ENCODE peak calls at places on chromosomes 3 and 15, in ten cellular contexts. One of them, this sample, is unnamed.
A peak's percentile ranks its signal among the peaks of the same experiment; 100 is the strongest.

GRCh38 chr15:51869074-51869425 is 39.6 kb downstream of the TMOD3 start:
- DNase-seq in AG04449: peak; percentile 63
- DNase-seq in lower lobe of right lung: no peak
- DNase-seq in right cardiac atrium: no peak
- DNase-seq in NCI-H1105: no peak
- DNase-seq in AG04450: peak; percentile 70
- DNase-seq in stimulated activated naive B cell treated with anti-CD40 and anti-IgM and Interleukin-4, amounts not matched to agents 10 μg/mL and 1 μg/mL and 100 μg/mL, for 72 hours: no peak
- DNase-seq in GM23338: no peak
- DNase-seq in stimulated activated CD8-positive, alpha-beta memory T cell treated with anti-CD3 and anti-CD28 coated beads, Interleukin-4, amount 100 ng/mL, for 1 hour: no peak
- DNase-seq in stromal cell of bone marrow: peak; percentile 40
- DNase-seq in this sample: no peak

GRCh38 chr3:33278106-33278672 is 947 bp downstream of the FBXL2 start:
- DNase-seq in AG04449: no peak
- DNase-seq in AG04450: no peak
- DNase-seq in lower lobe of right lung: no peak
- DNase-seq in stromal cell of bone marrow: peak; percentile 5
- DNase-seq in stimulated activated naive B cell treated with anti-CD40 and anti-IgM and Interleukin-4, amounts not matched to agents 10 μg/mL and 1 μg/mL and 100 μg/mL, for 72 hours: no peak
- DNase-seq in right cardiac atrium: no peak
- DNase-seq in stimulated activated CD8-positive, alpha-beta memory T cell treated with anti-CD3 and anti-CD28 coated beads, Interleukin-4, amount 100 ng/mL, for 1 hour: no peak
- DNase-seq in GM23338: peak; percentile 21
- DNase-seq in NCI-H1105: peak; percentile 19
- DNase-seq in this sample: no peak

GRCh38 chr15:86691091-86691490 is 611.4 kb downstream of the AGBL1 start:
- DNase-seq in NCI-H1105: no peak
- DNase-seq in stimulated activated naive B cell treated with anti-CD40 and anti-IgM and Interleukin-4, amounts not matched to agents 10 μg/mL and 1 μg/mL and 100 μg/mL, for 72 hours: no peak
- DNase-seq in right cardiac atrium: no peak
- DNase-seq in stromal cell of bone marrow: no peak
- DNase-seq in stimulated activated CD8-positive, alpha-beta memory T cell treated with anti-CD3 and anti-CD28 coated beads, Interleukin-4, amount 100 ng/mL, for 1 hour: no peak
- DNase-seq in lower lobe of right lung: no peak
- DNase-seq in GM23338: peak; percentile 60
- DNase-seq in AG04450: no peak
- DNase-seq in AG04449: no peak
- DNase-seq in this sample: no peak

GRCh38 chr3:141699907-141700306 is 38.2 kb upstream of the RNF7 start:
- DNase-seq in right cardiac atrium: no peak
- DNase-seq in lower lobe of right lung: no peak
- DNase-seq in stimulated activated CD8-positive, alpha-beta memory T cell treated with anti-CD3 and anti-CD28 coated beads, Interleukin-4, amount 100 ng/mL, for 1 hour: no peak
- DNase-seq in AG04449: no peak
- DNase-seq in GM23338: no peak
- DNase-seq in NCI-H1105: no peak
- DNase-seq in stimulated activated naive B cell treated with anti-CD40 and anti-IgM and Interleukin-4, amounts not matched to agents 10 μg/mL and 1 μg/mL and 100 μg/mL, for 72 hours: no peak
- DNase-seq in AG04450: no peak
- DNase-seq in stromal cell of bone marrow: no peak
- DNase-seq in this sample: no peak

GRCh38 chr3:126081618-126082333 is 2.1 kb downstream of the SLC41A3 start:
- DNase-seq in AG04449: no peak
- DNase-seq in stimulated activated naive B cell treated with anti-CD40 and anti-IgM and Interleukin-4, amounts not matched to agents 10 μg/mL and 1 μg/mL and 100 μg/mL, for 72 hours: no peak
- DNase-seq in right cardiac atrium: no peak
- DNase-seq in stromal cell of bone marrow: no peak
- DNase-seq in NCI-H1105: no peak
- DNase-seq in lower lobe of right lung: no peak
- DNase-seq in GM23338: peak; percentile 33
- DNase-seq in AG04450: no peak
- DNase-seq in stimulated activated CD8-positive, alpha-beta memory T cell treated with anti-CD3 and anti-CD28 coated beads, Interleukin-4, amount 100 ng/mL, for 1 hour: no peak
- DNase-seq in this sample: no peak

GRCh38 chr3:129598484-129598883 is 8.0 kb downstream of the PLXND1 start:
- DNase-seq in stimulated activated naive B cell treated with anti-CD40 and anti-IgM and Interleukin-4, amounts not matched to agents 10 μg/mL and 1 μg/mL and 100 μg/mL, for 72 hours: no peak
- DNase-seq in AG04450: no peak
- DNase-seq in lower lobe of right lung: no peak
- DNase-seq in NCI-H1105: no peak
- DNase-seq in AG04449: no peak
- DNase-seq in GM23338: no peak
- DNase-seq in stromal cell of bone marrow: no peak
- DNase-seq in stimulated activated CD8-positive, alpha-beta memory T cell treated with anti-CD3 and anti-CD28 coated beads, Interleukin-4, amount 100 ng/mL, for 1 hour: no peak
- DNase-seq in right cardiac atrium: no peak
- DNase-seq in this sample: no peak

GRCh38 chr3:64355473-64355872 is 130.2 kb upstream of the PRICKLE2 start:
- DNase-seq in NCI-H1105: no peak
- DNase-seq in right cardiac atrium: peak; percentile 22
- DNase-seq in stromal cell of bone marrow: no peak
- DNase-seq in stimulated activated CD8-positive, alpha-beta memory T cell treated with anti-CD3 and anti-CD28 coated beads, Interleukin-4, amount 100 ng/mL, for 1 hour: no peak
- DNase-seq in lower lobe of right lung: no peak
- DNase-seq in stimulated activated naive B cell treated with anti-CD40 and anti-IgM and Interleukin-4, amounts not matched to agents 10 μg/mL and 1 μg/mL and 100 μg/mL, for 72 hours: no peak
- DNase-seq in AG04450: no peak
- DNase-seq in AG04449: no peak
- DNase-seq in GM23338: no peak
- DNase-seq in this sample: peak; percentile 34

GRCh38 chr3:42267878-42268277 is 1.9 kb upstream of the CCK start:
- DNase-seq in NCI-H1105: no peak
- DNase-seq in AG04450: no peak
- DNase-seq in GM23338: no peak
- DNase-seq in stimulated activated naive B cell treated with anti-CD40 and anti-IgM and Interleukin-4, amounts not matched to agents 10 μg/mL and 1 μg/mL and 100 μg/mL, for 72 hours: no peak
- DNase-seq in right cardiac atrium: no peak
- DNase-seq in stromal cell of bone marrow: no peak
- DNase-seq in AG04449: no peak
- DNase-seq in stimulated activated CD8-positive, alpha-beta memory T cell treated with anti-CD3 and anti-CD28 coated beads, Interleukin-4, amount 100 ng/mL, for 1 hour: no peak
- DNase-seq in lower lobe of right lung: no peak
- DNase-seq in this sample: no peak

GRCh38 chr3:35946121-35946856 is 307.0 kb downstream of the ARPP21 start:
- DNase-seq in GM23338: peak; percentile 66
- DNase-seq in lower lobe of right lung: no peak
- DNase-seq in stimulated activated naive B cell treated with anti-CD40 and anti-IgM and Interleukin-4, amounts not matched to agents 10 μg/mL and 1 μg/mL and 100 μg/mL, for 72 hours: no peak
- DNase-seq in NCI-H1105: no peak
- DNase-seq in stimulated activated CD8-positive, alpha-beta memory T cell treated with anti-CD3 and anti-CD28 coated beads, Interleukin-4, amount 100 ng/mL, for 1 hour: no peak
- DNase-seq in right cardiac atrium: no peak
- DNase-seq in AG04449: no peak
- DNase-seq in AG04450: no peak
- DNase-seq in stromal cell of bone marrow: no peak
- DNase-seq in this sample: no peak

GRCh38 chr3:10205461-10206165 is 40.9 kb downstream of the IRAK2 start:
- DNase-seq in NCI-H1105: no peak
- DNase-seq in right cardiac atrium: peak; percentile 53
- DNase-seq in stromal cell of bone marrow: peak; percentile 95
- DNase-seq in stimulated activated CD8-positive, alpha-beta memory T cell treated with anti-CD3 and anti-CD28 coated beads, Interleukin-4, amount 100 ng/mL, for 1 hour: no peak
- DNase-seq in stimulated activated naive B cell treated with anti-CD40 and anti-IgM and Interleukin-4, amounts not matched to agents 10 μg/mL and 1 μg/mL and 100 μg/mL, for 72 hours: no peak
- DNase-seq in AG04449: no peak
- DNase-seq in AG04450: no peak
- DNase-seq in GM23338: no peak
- DNase-seq in lower lobe of right lung: no peak
- DNase-seq in this sample: no peak

GRCh38 chr3:159685801-159686200 is 302.8 kb upstream of the IL12A start:
- DNase-seq in stromal cell of bone marrow: no peak
- DNase-seq in AG04449: no peak
- DNase-seq in stimulated activated CD8-positive, alpha-beta memory T cell treated with anti-CD3 and anti-CD28 coated beads, Interleukin-4, amount 100 ng/mL, for 1 hour: no peak
- DNase-seq in stimulated activated naive B cell treated with anti-CD40 and anti-IgM and Interleukin-4, amounts not matched to agents 10 μg/mL and 1 μg/mL and 100 μg/mL, for 72 hours: no peak
- DNase-seq in AG04450: no peak
- DNase-seq in lower lobe of right lung: no peak
- DNase-seq in right cardiac atrium: no peak
- DNase-seq in GM23338: no peak
- DNase-seq in NCI-H1105: no peak
- DNase-seq in this sample: no peak

GRCh38 chr15:94168250-94168649 is 63.1 kb upstream of the MCTP2 start:
- DNase-seq in AG04449: no peak
- DNase-seq in lower lobe of right lung: no peak
- DNase-seq in GM23338: peak; percentile 70
- DNase-seq in AG04450: no peak
- DNase-seq in right cardiac atrium: no peak
- DNase-seq in stimulated activated CD8-positive, alpha-beta memory T cell treated with anti-CD3 and anti-CD28 coated beads, Interleukin-4, amount 100 ng/mL, for 1 hour: no peak
- DNase-seq in NCI-H1105: no peak
- DNase-seq in stimulated activated naive B cell treated with anti-CD40 and anti-IgM and Interleukin-4, amounts not matched to agents 10 μg/mL and 1 μg/mL and 100 μg/mL, for 72 hours: no peak
- DNase-seq in stromal cell of bone marrow: no peak
- DNase-seq in this sample: no peak

GRCh38 chr3:40088527-40089170 is 220.9 kb upstream of the EIF1B start:
- DNase-seq in stromal cell of bone marrow: no peak
- DNase-seq in right cardiac atrium: no peak
- DNase-seq in lower lobe of right lung: no peak
- DNase-seq in stimulated activated CD8-positive, alpha-beta memory T cell treated with anti-CD3 and anti-CD28 coated beads, Interleukin-4, amount 100 ng/mL, for 1 hour: no peak
- DNase-seq in stimulated activated naive B cell treated with anti-CD40 and anti-IgM and Interleukin-4, amounts not matched to agents 10 μg/mL and 1 μg/mL and 100 μg/mL, for 72 hours: no peak
- DNase-seq in AG04449: no peak
- DNase-seq in AG04450: no peak
- DNase-seq in NCI-H1105: no peak
- DNase-seq in GM23338: peak; percentile 11
- DNase-seq in this sample: no peak

GRCh38 chr3:73448761-73449290 is 175.9 kb downstream of the PDZRN3 start:
- DNase-seq in right cardiac atrium: no peak
- DNase-seq in lower lobe of right lung: no peak
- DNase-seq in AG04449: no peak
- DNase-seq in GM23338: no peak
- DNase-seq in stromal cell of bone marrow: no peak
- DNase-seq in NCI-H1105: no peak
- DNase-seq in stimulated activated CD8-positive, alpha-beta memory T cell treated with anti-CD3 and anti-CD28 coated beads, Interleukin-4, amount 100 ng/mL, for 1 hour: no peak
- DNase-seq in stimulated activated naive B cell treated with anti-CD40 and anti-IgM and Interleukin-4, amounts not matched to agents 10 μg/mL and 1 μg/mL and 100 μg/mL, for 72 hours: peak; percentile 11
- DNase-seq in AG04450: no peak
- DNase-seq in this sample: no peak

GRCh38 chr3:116863842-116864626 is 154.5 kb downstream of the TUSC7 start:
- DNase-seq in NCI-H1105: peak; percentile 72
- DNase-seq in stromal cell of bone marrow: peak; percentile 40
- DNase-seq in right cardiac atrium: no peak
- DNase-seq in AG04450: peak; percentile 10
- DNase-seq in stimulated activated naive B cell treated with anti-CD40 and anti-IgM and Interleukin-4, amounts not matched to agents 10 μg/mL and 1 μg/mL and 100 μg/mL, for 72 hours: no peak
- DNase-seq in GM23338: peak; percentile 75
- DNase-seq in AG04449: no peak
- DNase-seq in lower lobe of right lung: no peak
- DNase-seq in stimulated activated CD8-positive, alpha-beta memory T cell treated with anti-CD3 and anti-CD28 coated beads, Interleukin-4, amount 100 ng/mL, for 1 hour: no peak
- DNase-seq in this sample: no peak

GRCh38 chr3:161409069-161409468 is 37.8 kb upstream of the SPTSSB start:
- DNase-seq in NCI-H1105: peak; percentile 22
- DNase-seq in GM23338: peak; percentile 68
- DNase-seq in AG04450: no peak
- DNase-seq in lower lobe of right lung: no peak
- DNase-seq in stimulated activated naive B cell treated with anti-CD40 and anti-IgM and Interleukin-4, amounts not matched to agents 10 μg/mL and 1 μg/mL and 100 μg/mL, for 72 hours: no peak
- DNase-seq in right cardiac atrium: no peak
- DNase-seq in AG04449: no peak
- DNase-seq in stimulated activated CD8-positive, alpha-beta memory T cell treated with anti-CD3 and anti-CD28 coated beads, Interleukin-4, amount 100 ng/mL, for 1 hour: no peak
- DNase-seq in stromal cell of bone marrow: peak; percentile 43
- DNase-seq in this sample: no peak

GRCh38 chr15:87610366-87610765 is 646.2 kb downstream of the NTRK3 start:
- DNase-seq in AG04449: no peak
- DNase-seq in lower lobe of right lung: no peak
- DNase-seq in GM23338: no peak
- DNase-seq in stromal cell of bone marrow: no peak
- DNase-seq in stimulated activated CD8-positive, alpha-beta memory T cell treated with anti-CD3 and anti-CD28 coated beads, Interleukin-4, amount 100 ng/mL, for 1 hour: no peak
- DNase-seq in NCI-H1105: no peak
- DNase-seq in right cardiac atrium: peak; percentile 36
- DNase-seq in AG04450: no peak
- DNase-seq in stimulated activated naive B cell treated with anti-CD40 and anti-IgM and Interleukin-4, amounts not matched to agents 10 μg/mL and 1 μg/mL and 100 μg/mL, for 72 hours: no peak
- DNase-seq in this sample: peak; percentile 9

GRCh38 chr15:41838400-41838897 is at the start of gene PLA2G4B:
- DNase-seq in stimulated activated naive B cell treated with anti-CD40 and anti-IgM and Interleukin-4, amounts not matched to agents 10 μg/mL and 1 μg/mL and 100 μg/mL, for 72 hours: no peak
- DNase-seq in NCI-H1105: no peak
- DNase-seq in lower lobe of right lung: peak; percentile 90
- DNase-seq in right cardiac atrium: no peak
- DNase-seq in GM23338: no peak
- DNase-seq in stromal cell of bone marrow: no peak
- DNase-seq in stimulated activated CD8-positive, alpha-beta memory T cell treated with anti-CD3 and anti-CD28 coated beads, Interleukin-4, amount 100 ng/mL, for 1 hour: no peak
- DNase-seq in AG04449: no peak
- DNase-seq in AG04450: no peak
- DNase-seq in this sample: no peak

GRCh38 chr15:89171136-89172072 is 50.0 kb downstream of the RLBP1 start:
- DNase-seq in stimulated activated CD8-positive, alpha-beta memory T cell treated with anti-CD3 and anti-CD28 coated beads, Interleukin-4, amount 100 ng/mL, for 1 hour: no peak
- DNase-seq in right cardiac atrium: no peak
- DNase-seq in lower lobe of right lung: peak; percentile 54
- DNase-seq in NCI-H1105: no peak
- DNase-seq in GM23338: peak; percentile 93
- DNase-seq in AG04449: no peak
- DNase-seq in AG04450: no peak
- DNase-seq in stimulated activated naive B cell treated with anti-CD40 and anti-IgM and Interleukin-4, amounts not matched to agents 10 μg/mL and 1 μg/mL and 100 μg/mL, for 72 hours: no peak
- DNase-seq in stromal cell of bone marrow: no peak
- DNase-seq in this sample: no peak

GRCh38 chr3:141076026-141076797 is 25.1 kb downstream of the SPSB4 start:
- DNase-seq in lower lobe of right lung: no peak
- DNase-seq in AG04450: no peak
- DNase-seq in NCI-H1105: no peak
- DNase-seq in right cardiac atrium: no peak
- DNase-seq in stimulated activated naive B cell treated with anti-CD40 and anti-IgM and Interleukin-4, amounts not matched to agents 10 μg/mL and 1 μg/mL and 100 μg/mL, for 72 hours: no peak
- DNase-seq in AG04449: no peak
- DNase-seq in stimulated activated CD8-positive, alpha-beta memory T cell treated with anti-CD3 and anti-CD28 coated beads, Interleukin-4, amount 100 ng/mL, for 1 hour: no peak
- DNase-seq in stromal cell of bone marrow: no peak
- DNase-seq in GM23338: no peak
- DNase-seq in this sample: no peak

GRCh38 chr3:195612075-195612800 is 28.5 kb upstream of the APOD start:
- DNase-seq in AG04449: no peak
- DNase-seq in NCI-H1105: no peak
- DNase-seq in stimulated activated CD8-positive, alpha-beta memory T cell treated with anti-CD3 and anti-CD28 coated beads, Interleukin-4, amount 100 ng/mL, for 1 hour: no peak
- DNase-seq in right cardiac atrium: no peak
- DNase-seq in GM23338: peak; percentile 9
- DNase-seq in AG04450: no peak
- DNase-seq in stimulated activated naive B cell treated with anti-CD40 and anti-IgM and Interleukin-4, amounts not matched to agents 10 μg/mL and 1 μg/mL and 100 μg/mL, for 72 hours: no peak
- DNase-seq in stromal cell of bone marrow: no peak
- DNase-seq in lower lobe of right lung: no peak
- DNase-seq in this sample: no peak

GRCh38 chr3:184360834-184361531 is 422 bp downstream of the CLCN2 start:
- DNase-seq in GM23338: no peak
- DNase-seq in NCI-H1105: peak; percentile 52
- DNase-seq in stromal cell of bone marrow: no peak
- DNase-seq in lower lobe of right lung: no peak
- DNase-seq in stimulated activated CD8-positive, alpha-beta memory T cell treated with anti-CD3 and anti-CD28 coated beads, Interleukin-4, amount 100 ng/mL, for 1 hour: no peak
- DNase-seq in AG04449: no peak
- DNase-seq in AG04450: no peak
- DNase-seq in stimulated activated naive B cell treated with anti-CD40 and anti-IgM and Interleukin-4, amounts not matched to agents 10 μg/mL and 1 μg/mL and 100 μg/mL, for 72 hours: no peak
- DNase-seq in right cardiac atrium: no peak
- DNase-seq in this sample: no peak

GRCh38 chr15:69976366-69976994 is 121.2 kb downstream of the TLE3 start:
- DNase-seq in GM23338: peak; percentile 87
- DNase-seq in right cardiac atrium: no peak
- DNase-seq in AG04450: no peak
- DNase-seq in NCI-H1105: no peak
- DNase-seq in lower lobe of right lung: no peak
- DNase-seq in stromal cell of bone marrow: peak; percentile 29
- DNase-seq in stimulated activated naive B cell treated with anti-CD40 and anti-IgM and Interleukin-4, amounts not matched to agents 10 μg/mL and 1 μg/mL and 100 μg/mL, for 72 hours: peak; percentile 23
- DNase-seq in AG04449: no peak
- DNase-seq in stimulated activated CD8-positive, alpha-beta memory T cell treated with anti-CD3 and anti-CD28 coated beads, Interleukin-4, amount 100 ng/mL, for 1 hour: no peak
- DNase-seq in this sample: peak; percentile 41

GRCh38 chr15:75420698-75421097 is 30.8 kb downstream of the SIN3A start:
- DNase-seq in AG04450: peak; percentile 8
- DNase-seq in NCI-H1105: no peak
- DNase-seq in stimulated activated naive B cell treated with anti-CD40 and anti-IgM and Interleukin-4, amounts not matched to agents 10 μg/mL and 1 μg/mL and 100 μg/mL, for 72 hours: no peak
- DNase-seq in right cardiac atrium: no peak
- DNase-seq in lower lobe of right lung: no peak
- DNase-seq in AG04449: no peak
- DNase-seq in stimulated activated CD8-positive, alpha-beta memory T cell treated with anti-CD3 and anti-CD28 coated beads, Interleukin-4, amount 100 ng/mL, for 1 hour: no peak
- DNase-seq in GM23338: no peak
- DNase-seq in stromal cell of bone marrow: peak; percentile 29
- DNase-seq in this sample: no peak

GRCh38 chr15:67335534-67336222 is 81.1 kb downstream of the IQCH start:
- DNase-seq in stimulated activated CD8-positive, alpha-beta memory T cell treated with anti-CD3 and anti-CD28 coated beads, Interleukin-4, amount 100 ng/mL, for 1 hour: no peak
- DNase-seq in AG04450: no peak
- DNase-seq in NCI-H1105: no peak
- DNase-seq in stromal cell of bone marrow: no peak
- DNase-seq in AG04449: no peak
- DNase-seq in right cardiac atrium: no peak
- DNase-seq in GM23338: no peak
- DNase-seq in stimulated activated naive B cell treated with anti-CD40 and anti-IgM and Interleukin-4, amounts not matched to agents 10 μg/mL and 1 μg/mL and 100 μg/mL, for 72 hours: no peak
- DNase-seq in lower lobe of right lung: no peak
- DNase-seq in this sample: no peak

GRCh38 chr15:38461089-38461833 is 7.3 kb downstream of the FAM98B start:
- DNase-seq in GM23338: no peak
- DNase-seq in stromal cell of bone marrow: no peak
- DNase-seq in AG04450: no peak
- DNase-seq in right cardiac atrium: no peak
- DNase-seq in stimulated activated naive B cell treated with anti-CD40 and anti-IgM and Interleukin-4, amounts not matched to agents 10 μg/mL and 1 μg/mL and 100 μg/mL, for 72 hours: no peak
- DNase-seq in NCI-H1105: no peak
- DNase-seq in lower lobe of right lung: no peak
- DNase-seq in AG04449: no peak
- DNase-seq in stimulated activated CD8-positive, alpha-beta memory T cell treated with anti-CD3 and anti-CD28 coated beads, Interleukin-4, amount 100 ng/mL, for 1 hour: no peak
- DNase-seq in this sample: no peak

GRCh38 chr15:56035166-56035565 is 41.8 kb upstream of the NEDD4 start:
- DNase-seq in lower lobe of right lung: no peak
- DNase-seq in stromal cell of bone marrow: no peak
- DNase-seq in AG04449: no peak
- DNase-seq in NCI-H1105: no peak
- DNase-seq in GM23338: no peak
- DNase-seq in AG04450: no peak
- DNase-seq in right cardiac atrium: no peak
- DNase-seq in stimulated activated CD8-positive, alpha-beta memory T cell treated with anti-CD3 and anti-CD28 coated beads, Interleukin-4, amount 100 ng/mL, for 1 hour: no peak
- DNase-seq in stimulated activated naive B cell treated with anti-CD40 and anti-IgM and Interleukin-4, amounts not matched to agents 10 μg/mL and 1 μg/mL and 100 μg/mL, for 72 hours: no peak
- DNase-seq in this sample: no peak

GRCh38 chr3:190585771-190586630 is 72.1 kb downstream of the IL1RAP start:
- DNase-seq in AG04450: peak; percentile 68
- DNase-seq in right cardiac atrium: peak; percentile 16
- DNase-seq in stimulated activated CD8-positive, alpha-beta memory T cell treated with anti-CD3 and anti-CD28 coated beads, Interleukin-4, amount 100 ng/mL, for 1 hour: no peak
- DNase-seq in NCI-H1105: no peak
- DNase-seq in stromal cell of bone marrow: peak; percentile 90
- DNase-seq in AG04449: peak; percentile 66
- DNase-seq in lower lobe of right lung: no peak
- DNase-seq in GM23338: peak; percentile 63
- DNase-seq in stimulated activated naive B cell treated with anti-CD40 and anti-IgM and Interleukin-4, amounts not matched to agents 10 μg/mL and 1 μg/mL and 100 μg/mL, for 72 hours: no peak
- DNase-seq in this sample: no peak

This sample was measured in heart right ventricle.